ENCODE peak calls at places on chromosomes 5 and 9, in six cellular contexts. R is mesenchymal stem cell, K is H9, Z is mesendoderm, X is IMR-90, T is neuronal stem cell. Y is an unnamed sample.

GRCh38 chr5:1915316-1915715 is 32.6 kb upstream of the IRX4 start:
- DNase-seq in K (no peak), R (no peak), T (no peak), Z (no peak), X (no peak), Y (no peak)

GRCh38 chr5:78964889-78965288 is 20.2 kb downstream of the ARSB start:
- DNase-seq in T (peak), Z (peak), X (peak), R (peak), K (no peak), Y (no peak)

GRCh38 chr9:70478963-70479641 is 64.6 kb upstream of the KLF9 start:
- DNase-seq in X (peak), T (no peak), Z (no peak), R (peak), K (no peak), Y (no peak)

GRCh38 chr9:128927731-128928411 is 7.1 kb downstream of the PHYHD1 start:
- DNase-seq in R (peak), X (peak), Z (peak), T (peak), K (peak), Y (peak)

GRCh38 chr5:107636555-107636954 is 34.2 kb downstream of the EFNA5 start:
- DNase-seq in R (no peak), K (no peak), X (no peak), Z (no peak), T (no peak), Y (no peak)

GRCh38 chr9:128504485-128505413 is at the start of gene GLE1:
- DNase-seq in K (peak), R (peak), X (peak), Z (peak), T (peak), Y (peak)

GRCh38 chr5:104652271-104652861 is 1089.8 kb upstream of the NUDT12 start:
- DNase-seq in R (no peak), Z (peak), X (no peak), T (no peak), K (no peak), Y (no peak)

GRCh38 chr9:120842685-120843485 is at the start of gene PSMD5:
- DNase-seq in X (peak), R (peak), Z (peak), T (peak), K (peak), Y (peak)

GRCh38 chr9:13274901-13275641 is 4.4 kb downstream of the MPDZ start:
- DNase-seq in R (peak), K (no peak), T (no peak), X (peak), Z (peak), Y (no peak)

GRCh38 chr5:119275146-119275872 is 80.5 kb upstream of the TNFAIP8 start:
- DNase-seq in X (peak), Z (no peak), K (no peak), T (no peak), R (no peak), Y (no peak)

GRCh38 chr5:119274767-119275130 is 81.1 kb upstream of the TNFAIP8 start:
- DNase-seq in K (no peak), T (no peak), X (peak), Z (peak), R (peak), Y (no peak)

GRCh38 chr5:119276976-119277375 is 78.8 kb upstream of the TNFAIP8 start:
- DNase-seq in T (no peak), R (no peak), K (no peak), Z (no peak), X (no peak), Y (no peak)

GRCh38 chr5:119274024-119274766 is 81.6 kb upstream of the TNFAIP8 start:
- DNase-seq in Z (peak), T (no peak), R (no peak), X (peak), K (peak), Y (no peak)

GRCh38 chr5:119275873-119276214 is 80.0 kb upstream of the TNFAIP8 start:
- DNase-seq in X (no peak), T (no peak), R (no peak), K (no peak), Z (no peak), Y (no peak)
- H3K4ac ChIP-seq in X (peak), T (no peak), R (no peak), K (no peak), Z (no peak), Y (no peak)

DNA sequence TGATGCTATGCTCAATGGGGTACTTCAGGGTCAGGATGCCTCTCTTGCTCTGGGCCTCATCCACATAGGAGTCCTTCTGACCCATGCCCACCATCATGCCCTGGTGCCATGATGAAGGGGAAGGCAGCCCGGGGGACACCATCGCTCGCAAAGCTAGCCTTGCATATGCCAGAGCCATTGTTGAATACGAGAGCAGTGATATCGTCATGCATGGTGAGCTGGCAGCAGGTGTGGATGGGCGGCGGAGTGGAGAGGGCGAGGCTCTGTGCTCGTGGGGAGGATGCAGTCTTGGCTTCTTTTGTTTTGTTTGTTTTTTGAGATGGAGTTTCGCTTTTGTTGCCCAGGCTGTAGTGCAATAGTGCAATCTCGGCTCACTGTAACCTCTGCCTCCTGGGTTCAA is 17.2 kb upstream of the SPZ1 start:
- DNase-seq in R (no peak), X (no peak), T (no peak), K (no peak), Z (no peak), Y (no peak)
- H3K4ac ChIP-seq in R (no peak), X (no peak), T (no peak), K (no peak), Z (no peak), Y (no peak)

GRCh38 chr5:77514457-77514856 is 22.3 kb upstream of the WDR41 start:
- DNase-seq in T (no peak), K (no peak), Z (no peak), X (no peak), R (no peak), Y (no peak)

DNA sequence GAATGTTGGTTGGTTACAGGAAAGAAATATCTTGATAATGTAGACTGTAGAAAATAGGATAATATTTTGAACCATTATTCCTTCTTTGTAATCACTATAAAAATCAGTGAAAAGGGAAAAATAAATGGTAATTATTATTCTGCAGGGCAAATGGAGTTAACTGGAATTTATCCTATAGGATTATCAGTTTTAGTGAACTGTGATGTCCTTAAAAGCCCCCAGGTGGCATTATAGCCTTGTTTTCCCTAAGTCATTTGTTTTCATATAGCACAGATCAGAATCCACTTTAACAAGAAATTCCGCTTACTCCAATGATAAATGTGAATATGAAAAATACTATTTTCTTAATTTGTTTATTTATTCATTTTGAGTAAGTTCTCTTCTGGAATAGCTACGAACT is 26.2 kb upstream of the WDR41 start:
- DNase-seq in X (peak), K (no peak), Z (peak), T (peak), R (peak), Y (no peak)
- H3K4ac ChIP-seq in X (no peak), K (no peak), Z (no peak), T (no peak), R (no peak), Y (no peak)

GRCh38 chr5:154567155-154567554 is 89.1 kb upstream of the HAND1 start:
- DNase-seq in K (no peak), Z (no peak), R (no peak), T (no peak), X (no peak), Y (no peak)

GRCh38 chr5:154570572-154571324 is 92.7 kb upstream of the HAND1 start:
- DNase-seq in R (no peak), K (no peak), Z (peak), X (no peak), T (no peak), Y (no peak)

GRCh38 chr5:154573011-154573410 is 95.0 kb upstream of the HAND1 start:
- DNase-seq in Z (no peak), R (no peak), X (no peak), T (no peak), K (no peak), Y (no peak)

GRCh38 chr5:154568597-154568996 is 90.6 kb upstream of the HAND1 start:
- DNase-seq in R (no peak), T (no peak), Z (no peak), K (no peak), X (no peak), Y (no peak)

DNA sequence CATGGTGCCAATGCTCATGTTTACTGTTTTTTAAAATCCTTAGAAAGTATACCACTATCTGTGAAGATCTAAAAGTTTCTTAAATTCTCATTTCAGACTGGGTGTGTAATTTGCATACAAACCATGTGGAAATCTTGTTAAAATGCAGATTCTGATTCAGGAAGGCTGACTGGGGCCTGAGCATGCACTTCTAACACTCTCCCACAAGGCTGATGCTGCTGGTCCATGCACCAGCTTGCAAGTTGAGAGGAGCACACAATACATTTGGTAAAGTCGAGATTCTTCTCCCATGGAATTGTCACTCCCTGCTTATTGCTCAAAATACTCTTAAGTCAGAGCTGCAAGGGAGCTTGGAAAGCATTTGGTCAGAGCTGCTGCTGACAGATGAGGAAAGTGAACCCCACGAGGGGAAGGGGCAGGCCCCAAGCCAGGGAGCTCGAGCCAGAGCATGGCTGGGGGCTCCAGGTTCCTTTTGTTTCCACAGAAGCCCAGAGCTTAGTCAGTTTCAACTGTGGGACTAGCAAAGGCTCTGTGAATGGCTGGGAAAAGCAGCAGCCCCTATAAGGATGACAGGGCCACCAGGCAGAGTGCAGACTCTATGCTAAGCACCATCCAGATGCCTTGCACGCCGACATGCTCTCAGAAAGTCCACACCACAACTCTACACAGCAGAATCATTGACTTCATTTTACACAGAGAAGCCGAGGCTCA is 93.5 kb upstream of the HAND1 start:
- DNase-seq in R (no peak), Z (peak), K (no peak), T (no peak), X (no peak), Y (no peak)
- H3K4ac ChIP-seq in R (no peak), Z (peak), K (no peak), T (no peak), X (no peak), Y (no peak)

GRCh38 chr9:131530546-131530929 is 525 bp downstream of the UCK1 start:
- DNase-seq in Z (peak), R (peak), K (no peak), T (peak), X (peak), Y (peak)
- H3K4ac ChIP-seq in Z (peak), R (peak), K (no peak), T (peak), X (peak), Y (peak)

DNA sequence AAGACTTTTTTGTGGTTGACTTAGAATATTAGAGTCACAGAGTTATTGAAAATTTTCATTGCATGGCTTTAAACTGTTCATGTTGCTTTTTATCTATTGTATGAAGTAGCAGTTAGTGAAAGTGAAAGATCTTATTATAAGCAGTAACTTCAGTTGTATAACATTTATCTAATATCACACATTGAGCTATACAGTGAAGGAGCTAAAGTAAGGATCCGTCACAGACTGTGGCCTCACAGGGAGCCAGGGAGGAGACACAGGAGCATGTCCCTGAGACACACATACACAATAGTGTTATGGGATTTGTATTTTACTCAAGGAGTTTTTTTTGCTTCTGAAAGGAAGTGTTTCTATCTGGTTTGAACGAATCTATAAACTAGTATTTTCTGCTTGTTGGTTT is 34.0 kb downstream of the LMNB1 start:
- DNase-seq in K (no peak), T (no peak), Z (no peak), X (no peak), R (no peak), Y (no peak)
- H3K4ac ChIP-seq in K (no peak), T (no peak), Z (no peak), X (peak), R (no peak), Y (no peak)

Y was measured in H1.